ENCODE peak calls at places on chromosomes 3 and 15, in ten cellular contexts. E is IMR-90, T is BE2C, P is GM20000, J is GM10248, X is neural crest cell, C is upper lobe of right lung, F is endothelial cell, G is A549, Q is uterus. R is an unnamed sample.

GRCh38 chr3:57680046-57680445 is 12.8 kb downstream of the DENND6A start:
- DNase-seq in J (no peak), X (no peak), F (no peak), P (no peak), E (no peak), C (no peak), Q (no peak), T (no peak), G (no peak), R (no peak)

GRCh38 chr15:69794643-69795461 is 302.9 kb downstream of the TLE3 start:
- DNase-seq in F (no peak), X (no peak), C (no peak), Q (peak), J (no peak), E (peak), G (no peak), T (no peak), P (no peak), R (peak)

GRCh38 chr3:114179575-114179974 is 723 bp upstream of the DRD3 start:
- DNase-seq in X (no peak), F (no peak), E (peak), J (no peak), Q (no peak), C (no peak), T (peak), G (no peak), P (no peak), R (no peak)

GRCh38 chr3:190491533-190492054 is 22.3 kb upstream of the IL1RAP start:
- DNase-seq in T (no peak), X (no peak), C (no peak), F (no peak), G (no peak), E (no peak), P (no peak), J (no peak), Q (no peak), R (no peak)

GRCh38 chr3:137820366-137820765 is 56.3 kb downstream of the SOX14 start:
- DNase-seq in P (no peak), F (no peak), E (no peak), Q (no peak), T (no peak), C (no peak), X (no peak), G (no peak), J (no peak), R (no peak)

GRCh38 chr15:85116925-85117646 is 135.4 kb downstream of the PDE8A start:
- DNase-seq in J (peak), T (no peak), G (no peak), E (peak), Q (no peak), X (no peak), P (peak), C (no peak), F (no peak), R (no peak)

GRCh38 chr3:135531996-135532395 is 433.5 kb upstream of the PPP2R3A start:
- DNase-seq in E (no peak), G (no peak), Q (no peak), J (no peak), X (no peak), F (no peak), T (no peak), C (no peak), P (no peak), R (no peak)

GRCh38 chr3:50671331-50671730 is 3.4 kb upstream of the DOCK3 start:
- DNase-seq in T (no peak), Q (no peak), P (no peak), G (peak), X (no peak), E (peak), F (no peak), J (no peak), C (no peak), R (peak)

GRCh38 chr3:103127116-103127630 is 692.4 kb downstream of the ZPLD1 start:
- DNase-seq in Q (no peak), G (no peak), F (no peak), C (no peak), E (no peak), P (no peak), T (no peak), X (no peak), J (no peak), R (no peak)

GRCh38 chr3:131553495-131554247 is 50.9 kb upstream of the MRPL3 start:
- DNase-seq in J (peak), Q (no peak), T (no peak), G (no peak), E (no peak), C (no peak), F (no peak), P (peak), X (no peak), R (no peak)

GRCh38 chr3:45799586-45799985 is 3.2 kb upstream of the SLC6A20 start:
- DNase-seq in T (no peak), F (no peak), P (no peak), J (no peak), G (no peak), C (no peak), E (no peak), Q (no peak), X (no peak), R (no peak)

GRCh38 chr3:194984026-194984425 is 286.9 kb downstream of the XXYLT1 start:
- DNase-seq in T (no peak), E (no peak), C (no peak), G (no peak), P (no peak), Q (no peak), J (no peak), F (no peak), X (no peak), R (no peak)

GRCh38 chr3:185353823-185354614 is 8.9 kb upstream of the MAP3K13 start:
- DNase-seq in J (peak), C (no peak), F (peak), P (peak), X (peak), G (peak), T (peak), E (peak), Q (peak), R (peak)

GRCh38 chr15:65400760-65401606 is 21.8 kb downstream of the IGDCC4 start:
- DNase-seq in X (peak), P (peak), Q (peak), C (peak), E (peak), T (peak), G (peak), F (peak), J (peak), R (peak)

DNA sequence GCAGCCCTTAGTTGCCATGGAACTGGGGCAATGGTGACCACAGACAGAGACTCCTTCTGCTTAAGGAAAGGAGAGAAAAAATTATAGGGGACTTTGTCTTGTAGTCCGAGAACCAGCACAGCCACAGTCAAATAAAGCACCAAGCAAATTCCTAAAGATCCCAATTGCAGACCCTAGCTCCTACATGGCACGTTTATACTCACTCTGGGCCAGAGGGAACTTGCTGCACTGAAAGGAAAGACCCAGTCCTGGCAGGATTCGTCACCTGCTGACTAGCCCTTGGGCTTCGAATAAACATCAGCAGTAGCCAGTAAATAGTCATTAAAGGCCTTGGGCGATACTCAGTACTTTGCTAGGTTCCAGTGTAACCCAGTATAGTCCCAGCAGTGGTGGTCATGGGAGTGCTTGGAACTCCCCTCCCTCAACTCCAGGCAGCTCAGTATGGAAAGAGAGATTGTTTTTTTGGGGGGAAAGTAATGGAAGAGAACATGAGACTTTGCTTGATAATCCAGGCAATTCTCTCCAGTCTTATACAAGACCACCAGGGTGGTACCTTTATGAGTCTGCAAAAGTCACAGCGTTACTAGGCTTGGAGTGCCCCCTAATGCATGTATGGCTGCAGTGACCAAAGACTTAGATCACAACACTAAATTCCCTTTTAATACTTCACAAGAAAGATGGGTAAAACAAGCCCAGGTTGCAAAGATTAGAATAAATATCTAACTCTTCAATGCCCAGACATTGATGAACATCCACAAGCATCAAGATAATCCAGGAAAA is 66.4 kb upstream of the AGTR1 start:
- DNase-seq in T (peak), X (no peak), F (peak), P (no peak), C (no peak), Q (no peak), J (no peak), G (no peak), E (no peak), R (no peak)
- TF ChIP-seq CTCF in T (peak), X (peak), F (no peak), P (no peak), C (no peak), Q (no peak), J (no peak), G (peak), E (peak), R (no peak)

GRCh38 chr3:46866720-46867549 is 3.7 kb upstream of the MYL3 start:
- DNase-seq in F (peak), P (peak), Q (peak), C (peak), E (peak), J (peak), T (peak), X (peak), G (peak), R (peak)
- TF ChIP-seq CTCF in F (peak), P (peak), Q (peak), C (peak), E (peak), J (peak), T (peak), X (peak), G (peak), R (peak)

DNA sequence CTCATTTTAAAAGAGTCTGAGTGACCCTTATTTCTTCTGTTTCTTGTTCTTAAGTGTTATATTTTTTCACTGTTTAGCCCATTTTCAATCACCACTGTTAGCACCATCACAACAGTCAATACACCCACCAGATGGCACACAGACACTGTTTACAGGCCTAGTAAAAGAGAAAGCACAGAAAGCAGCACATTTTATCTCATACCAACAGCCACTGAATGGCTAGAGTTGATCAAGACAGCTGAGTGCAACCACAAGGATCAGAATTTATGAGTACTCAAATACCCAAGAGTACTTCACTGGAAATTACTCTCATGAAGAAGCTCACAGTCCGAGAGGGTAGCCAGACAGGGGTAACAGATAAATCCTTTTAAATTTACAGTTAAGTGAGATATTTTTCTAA is 127.0 kb downstream of the TFDP2 start:
- DNase-seq in F (no peak), E (no peak), P (peak), C (no peak), J (peak), Q (no peak), T (peak), G (no peak), X (no peak), R (no peak)
- TF ChIP-seq CTCF in F (no peak), E (no peak), P (peak), C (peak), J (peak), Q (no peak), T (peak), G (peak), X (no peak), R (no peak)

DNA sequence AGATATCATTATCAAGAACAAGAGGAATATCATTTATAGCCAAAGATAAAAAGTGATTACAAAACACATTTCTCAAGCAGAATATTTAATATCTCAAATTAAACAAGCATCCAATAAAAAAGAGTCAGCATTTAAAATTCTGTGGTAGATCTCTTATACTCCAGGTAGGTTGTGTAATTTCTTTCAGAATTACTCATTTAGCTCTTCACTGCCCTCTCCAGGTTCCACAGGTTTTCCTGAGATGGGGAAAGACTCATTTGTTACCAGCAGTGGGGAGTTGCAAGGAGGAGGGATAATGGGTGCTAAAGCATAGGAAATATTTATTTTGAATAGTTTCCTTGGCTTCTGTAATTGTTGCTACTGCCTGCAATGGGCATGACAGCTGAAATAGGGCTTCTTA is 83.1 kb upstream of the RASGRP1 start:
- DNase-seq in P (no peak), T (no peak), C (no peak), X (no peak), G (peak), J (no peak), E (peak), F (no peak), Q (no peak), R (no peak)
- TF ChIP-seq CTCF in P (no peak), T (peak), C (peak), X (peak), G (peak), J (no peak), E (peak), F (no peak), Q (no peak), R (no peak)

R was measured in mesothelial cell of epicardium.